ENCODE peak calls at places on chromosomes 11 and 22, in five cellular contexts. U is HepG2; S is RCC 7860; R is activated T-helper 1 cell treated with anti-CD3 and anti-CD28 coated beads, Interleukin-12 subunit alpha, Interleukin-12 subunit beta, Interleukin-2, Interleukin-4 antibody, amounts not matched to agents 30 ng/mL and 10 ng/mL and 1 ng/mL, durations not matched to agents 14 hours and 24 hours and 36 hours; B is endothelial cell. J is an unnamed sample.

GRCh38 chr11:100855466-100856067 is 168.5 kb downstream of the ARHGAP42 start:
- DNase-seq in U (peak), B (no peak), S (peak), R (no peak), J (no peak)

GRCh38 chr11:103433380-103433779 is 324.2 kb downstream of the DYNC2H1 start:
- DNase-seq in R (no peak), U (no peak), B (no peak), S (peak), J (peak)

GRCh38 chr11:57644748-57645715 is 4.7 kb downstream of the YPEL4 start:
- DNase-seq in B (peak), R (peak), U (peak), S (peak), J (no peak)

GRCh38 chr22:35590634-35591295 is 26.4 kb downstream of the MB start:
- DNase-seq in B (no peak), S (peak), R (no peak), U (no peak), J (no peak)

GRCh38 chr11:61679301-61679700 is 890 bp upstream of the DAGLA start:
- DNase-seq in S (no peak), B (no peak), R (no peak), U (no peak), J (no peak)

GRCh38 chr22:36017661-36018091 is 10.9 kb downstream of the RBFOX2 start:
- DNase-seq in S (peak), B (no peak), U (no peak), R (no peak), J (no peak)

GRCh38 chr11:34537636-34538035 is 24.0 kb upstream of the ELF5 start:
- DNase-seq in S (no peak), R (no peak), U (no peak), B (no peak), J (no peak)

GRCh38 chr11:47847892-47848635 is at the start of gene NUP160:
- DNase-seq in R (peak), B (peak), S (no peak), U (peak), J (no peak)

GRCh38 chr22:32677876-32678275 is 123.6 kb upstream of the TIMP3 start:
- DNase-seq in R (no peak), U (no peak), S (no peak), B (no peak), J (no peak)

GRCh38 chr11:45180888-45181594 is 34.6 kb downstream of the PRDM11 start:
- DNase-seq in U (no peak), S (peak), B (peak), R (no peak), J (no peak)

GRCh38 chr11:71934213-71934612 is 5.4 kb downstream of the RNF121 start:
- DNase-seq in U (no peak), R (no peak), S (no peak), B (no peak), J (no peak)

GRCh38 chr11:117072517-117073218 is 25.6 kb downstream of the SIK3 start:
- DNase-seq in R (no peak), S (peak), U (peak), B (no peak), J (peak)

GRCh38 chr22:27610863-27611786 is 190.4 kb downstream of the MN1 start:
- DNase-seq in U (no peak), S (no peak), R (no peak), B (no peak), J (no peak)

GRCh38 chr11:123434262-123434661 is 4.2 kb downstream of the GRAMD1B start:
- DNase-seq in S (no peak), U (no peak), B (peak), R (no peak), J (no peak)

J was measured in GM04503.